ENCODE peak calls at places on chromosomes 1 and 21, in eight cellular contexts. V is NCI-H446; J is astrocyte of the hippocampus; A is brain microvascular endothelial cell; C is Calu3; B is activated CD8-positive, alpha-beta T cell treated with anti-CD3 and anti-CD28 coated beads for 36 hours; N is NCI-H1105; K is stimulated activated CD8-positive, alpha-beta memory T cell treated with anti-CD3 and anti-CD28 coated beads, Interleukin-4, amount 100 ng/mL, for 24 hours. T is an unnamed sample.

GRCh38 chr1:164709108-164709507 is 150.1 kb downstream of the PBX1 start:
- DNase-seq in A (no peak), V (no peak), C (no peak), J (no peak), B (no peak), K (no peak), N (no peak), T (peak)

GRCh38 chr21:44439211-44439600 is 16.1 kb upstream of the LRRC3 start:
- DNase-seq in C (no peak), K (no peak), A (no peak), B (no peak), J (no peak), V (no peak), N (no peak), T (no peak)

GRCh38 chr1:172745014-172745413 is 86.1 kb downstream of the FASLG start:
- DNase-seq in C (peak), B (peak), N (peak), J (peak), A (peak), V (peak), K (no peak), T (peak)

GRCh38 chr1:200129480-200129879 is 102.0 kb downstream of the NR5A2 start:
- DNase-seq in B (peak), C (no peak), V (no peak), A (no peak), K (no peak), N (no peak), J (no peak), T (no peak)

GRCh38 chr1:229784834-229785233 is 158.8 kb downstream of the URB2 start:
- DNase-seq in N (no peak), C (no peak), A (no peak), B (no peak), V (no peak), J (no peak), K (no peak), T (no peak)

GRCh38 chr1:27071049-27071416 is 58.4 kb upstream of the TENT5B start:
- DNase-seq in V (no peak), N (no peak), K (no peak), A (peak), B (no peak), C (no peak), J (peak), T (no peak)

GRCh38 chr1:89603651-89604413 is 29.1 kb upstream of the LRRC8C start:
- DNase-seq in N (no peak), C (no peak), A (no peak), K (no peak), V (no peak), J (no peak), B (peak), T (no peak)

GRCh38 chr1:71667224-71667623 is 586.4 kb upstream of the ZRANB2 start:
- DNase-seq in K (no peak), V (peak), J (no peak), N (peak), A (no peak), B (no peak), C (no peak), T (peak)

GRCh38 chr1:72282271-72282656 is at the start of gene NEGR1:
- DNase-seq in V (peak), N (peak), B (peak), C (peak), K (no peak), J (peak), A (peak), T (no peak)

GRCh38 chr1:7898962-7899361 is 41.7 kb downstream of the TNFRSF9 start:
- DNase-seq in K (no peak), V (no peak), J (no peak), N (no peak), C (no peak), A (no peak), B (no peak), T (no peak)

GRCh38 chr1:11062965-11063401 is 3.2 kb upstream of the SRM start:
- DNase-seq in K (peak), C (no peak), N (peak), B (peak), A (no peak), J (peak), V (no peak), T (no peak)

GRCh38 chr1:15226626-15227286 is 20.3 kb upstream of the FHAD1 start:
- DNase-seq in V (no peak), J (no peak), B (no peak), K (no peak), C (no peak), A (no peak), N (no peak), T (no peak)

GRCh38 chr1:51567653-51568052 is 48.6 kb upstream of the EPS15 start:
- DNase-seq in B (no peak), V (no peak), A (peak), J (peak), K (no peak), N (no peak), C (peak), T (no peak)

GRCh38 chr1:183024352-183025337 is 1.4 kb downstream of the LAMC1 start:
- DNase-seq in A (no peak), B (no peak), N (peak), C (no peak), V (no peak), K (no peak), J (peak), T (no peak)

GRCh38 chr1:8109226-8109625 is 83.1 kb upstream of the ERRFI1 start:
- DNase-seq in C (no peak), N (no peak), V (no peak), A (no peak), B (no peak), J (peak), K (no peak), T (no peak)

GRCh38 chr21:16455978-16456377 is 726.2 kb downstream of the USP25 start:
- DNase-seq in A (no peak), B (no peak), J (peak), V (peak), K (no peak), N (no peak), C (no peak), T (no peak)

T was measured in trophoblast cell.